ENCODE peak calls at places on chromosomes 6 and 20, in nine cellular contexts. L is upper lobe of right lung; W is AG04450; H is hypothalamus; S is stimulated activated CD4-positive, alpha-beta T cell treated with anti-CD3 and anti-CD28 coated beads, Interleukin-12 subunit alpha, Interleukin-12 subunit beta, amount 100 ng/mL, for 4 hours; X is AG04449; U is neural progenitor cell; N is left lung; R is HTR-8/SVneo. D is an unnamed sample.

GRCh38 chr20:25364879-25365699 is 25.5 kb downstream of the ABHD12 start:
- DNase-seq in L (no peak), W (no peak), H (no peak), S (no peak), X (no peak), U (no peak), N (no peak), R (no peak), D (no peak)

GRCh38 chr20:63499333-63499969 is 568 bp upstream of the EEF1A2 start:
- DNase-seq in L (peak), W (no peak), H (no peak), S (no peak), X (no peak), U (peak), N (peak), R (no peak), D (no peak)

GRCh38 chr20:1265916-1266166 is 253 bp upstream of the SNPH start:
- DNase-seq in L (no peak), W (no peak), H (no peak), S (no peak), X (no peak), U (no peak), N (no peak), R (no peak), D (no peak)

GRCh38 chr6:139904158-139904533 is 529.7 kb upstream of the CITED2 start:
- DNase-seq in L (no peak), W (no peak), H (no peak), S (no peak), X (no peak), U (no peak), N (no peak), R (no peak), D (no peak)

GRCh38 chr20:36544134-36545018 is 3.1 kb downstream of the MYL9 start:
- DNase-seq in L (peak), W (no peak), H (no peak), S (no peak), X (no peak), U (no peak), N (no peak), R (no peak), D (no peak)

GRCh38 chr20:44540834-44541233 is 19.0 kb upstream of the SERINC3 start:
- DNase-seq in L (no peak), W (peak), H (no peak), S (no peak), X (no peak), U (no peak), N (no peak), R (peak), D (no peak)

GRCh38 chr6:113364781-113365545 is 492.2 kb upstream of the MARCKS start:
- DNase-seq in L (no peak), W (no peak), H (no peak), S (no peak), X (no peak), U (no peak), N (no peak), R (no peak), D (no peak)

GRCh38 chr6:151070666-151071065 is 169.1 kb upstream of the AKAP12 start:
- DNase-seq in L (no peak), W (peak), H (no peak), S (no peak), X (peak), U (no peak), N (no peak), R (no peak), D (no peak)

GRCh38 chr20:21100590-21101452 is 5.3 kb downstream of the LINC00237 start:
- DNase-seq in L (peak), W (no peak), H (no peak), S (no peak), X (no peak), U (peak), N (peak), R (no peak), D (no peak)

GRCh38 chr6:113829702-113830058 is 27.5 kb upstream of the MARCKS start:
- DNase-seq in L (no peak), W (no peak), H (no peak), S (no peak), X (peak), U (peak), N (no peak), R (no peak), D (no peak)

GRCh38 chr6:163670283-163670682 is 255.8 kb downstream of the QKI start:
- DNase-seq in L (no peak), W (no peak), H (no peak), S (no peak), X (no peak), U (peak), N (no peak), R (no peak), D (no peak)

GRCh38 chr6:127554435-127555006 is 22.5 kb upstream of the C6orf58 start:
- DNase-seq in L (no peak), W (no peak), H (no peak), S (no peak), X (no peak), U (peak), N (no peak), R (peak), D (no peak)

GRCh38 chr6:127897437-127897836 is 3.4 kb downstream of the THEMIS start:
- DNase-seq in L (no peak), W (no peak), H (no peak), S (no peak), X (no peak), U (no peak), N (no peak), R (no peak), D (no peak)

GRCh38 chr6:116363759-116364158 is 7.0 kb upstream of the DSE start:
- DNase-seq in L (no peak), W (no peak), H (no peak), S (no peak), X (no peak), U (no peak), N (no peak), R (no peak), D (no peak)

GRCh38 chr6:134436281-134436815 is 118.4 kb upstream of the SGK1 start:
- DNase-seq in L (no peak), W (peak), H (no peak), S (peak), X (peak), U (no peak), N (no peak), R (peak), D (peak)

GRCh38 chr20:17938889-17939619 is 29.5 kb downstream of the SNX5 start:
- DNase-seq in L (peak), W (no peak), H (no peak), S (peak), X (no peak), U (peak), N (no peak), R (peak), D (peak)

GRCh38 chr20:57530327-57530981 is 5.5 kb upstream of the CTCFL start:
- DNase-seq in L (no peak), W (no peak), H (no peak), S (no peak), X (no peak), U (no peak), N (no peak), R (no peak), D (no peak)

GRCh38 chr20:43963233-43963632 is 48.6 kb downstream of the TOX2 start:
- DNase-seq in L (peak), W (no peak), H (no peak), S (no peak), X (no peak), U (no peak), N (no peak), R (no peak), D (no peak)

GRCh38 chr6:163311830-163312229 is 102.7 kb upstream of the QKI start:
- DNase-seq in L (no peak), W (no peak), H (no peak), S (no peak), X (no peak), U (no peak), N (no peak), R (peak), D (no peak)

GRCh38 chr6:12291083-12291784 is 1.1 kb downstream of the EDN1 start:
- DNase-seq in L (no peak), W (no peak), H (no peak), S (no peak), X (no peak), U (peak), N (no peak), R (no peak), D (no peak)

GRCh38 chr6:138146544-138146943 is 15.2 kb upstream of the ARFGEF3 start:
- DNase-seq in L (no peak), W (no peak), H (no peak), S (no peak), X (no peak), U (no peak), N (no peak), R (no peak), D (no peak)

GRCh38 chr6:30101939-30102700 is 10.8 kb downstream of the TRIM31 start:
- DNase-seq in L (peak), W (peak), H (peak), S (peak), X (no peak), U (peak), N (peak), R (peak), D (peak)

GRCh38 chr6:25481267-25481666 is 170.7 kb upstream of the SCGN start:
- DNase-seq in L (no peak), W (no peak), H (no peak), S (no peak), X (no peak), U (no peak), N (no peak), R (no peak), D (no peak)

GRCh38 chr20:49397525-49397924 is 84.9 kb downstream of the KCNB1 start:
- DNase-seq in L (no peak), W (no peak), H (no peak), S (no peak), X (no peak), U (no peak), N (no peak), R (peak), D (no peak)

GRCh38 chr6:82525775-82526515 is 162.3 kb downstream of the TPBG start:
- DNase-seq in L (no peak), W (no peak), H (no peak), S (no peak), X (no peak), U (no peak), N (no peak), R (no peak), D (no peak)

GRCh38 chr20:36092424-36093024 is 62.0 kb upstream of the EPB41L1 start:
- DNase-seq in L (peak), W (no peak), H (no peak), S (peak), X (no peak), U (peak), N (peak), R (no peak), D (no peak)

GRCh38 chr6:143060806-143061596 is at the start of gene AIG1:
- DNase-seq in L (no peak), W (peak), H (peak), S (peak), X (no peak), U (peak), N (no peak), R (peak), D (peak)

GRCh38 chr6:90106449-90106848 is 190.2 kb downstream of the BACH2 start:
- DNase-seq in L (no peak), W (no peak), H (no peak), S (no peak), X (no peak), U (no peak), N (no peak), R (no peak), D (no peak)

GRCh38 chr6:109978174-109979032 is at the start of gene GPR6:
- DNase-seq in L (peak), W (no peak), H (no peak), S (peak), X (no peak), U (peak), N (peak), R (peak), D (peak)

GRCh38 chr20:57398901-57399535 is 7.8 kb downstream of the RBM38 start:
- DNase-seq in L (no peak), W (no peak), H (no peak), S (no peak), X (no peak), U (peak), N (peak), R (no peak), D (no peak)

GRCh38 chr6:133187657-133188453 is 53.3 kb upstream of the EYA4 start:
- DNase-seq in L (no peak), W (no peak), H (no peak), S (no peak), X (peak), U (no peak), N (no peak), R (no peak), D (no peak)

GRCh38 chr20:45983279-45983743 is 11.3 kb upstream of the ZNF335 start:
- DNase-seq in L (no peak), W (no peak), H (no peak), S (no peak), X (no peak), U (no peak), N (no peak), R (no peak), D (no peak)